ENCODE peak calls at places on chromosome 14, in four cellular contexts. U is heart right ventricle; B is keratinocyte; K is CD8-positive, alpha-beta T cell. A is an unnamed sample. For H3K9me3, the result is how much of the 10 kb centered on the place peaks cover.

GRCh38 chr14:70809238-70810214 is at the start of gene MAP3K9:
- DNase-seq in U (peak), B (peak), K (peak), A (peak)

GRCh38 chr14:44108601-44109000 is 398.5 kb downstream of the FSCB start:
- DNase-seq in U (no peak), B (peak), K (no peak), A (no peak)

GRCh38 chr14:77185093-77185465 is 3.5 kb downstream of the TMEM63C start:
- DNase-seq in U (no peak), B (no peak), K (no peak), A (no peak)

GRCh38 chr14:95409472-95410307 is 90.0 kb upstream of the CLMN start:
- DNase-seq in U (peak), B (no peak), K (no peak), A (no peak)

GRCh38 chr14:24071836-24072420 is 566 bp downstream of the CPNE6 start:
- DNase-seq in U (no peak), B (no peak), K (no peak), A (peak)

GRCh38 chr14:61396279-61396678 is 74.9 kb downstream of the PRKCH start:
- DNase-seq in U (no peak), B (no peak), K (no peak), A (no peak)

GRCh38 chr14:29016050-29016900 is 249.7 kb downstream of the FOXG1 start:
- DNase-seq in U (no peak), B (no peak), K (no peak), A (no peak)

GRCh38 chr14:77025744-77026165 is 2.8 kb downstream of the IRF2BPL start:
- DNase-seq in U (no peak), B (no peak), K (no peak), A (no peak)

GRCh38 chr14:72625689-72626088 is 268.2 kb downstream of the DPF3 start:
- DNase-seq in U (no peak), B (no peak), K (no peak), A (no peak)

GRCh38 chr14:59276235-59276634 is 87.8 kb downstream of the DAAM1 start:
- DNase-seq in U (no peak), B (no peak), K (no peak), A (no peak)

GRCh38 chr14:58488550-58488949 is 61.0 kb downstream of the KIAA0586 start:
- DNase-seq in U (no peak), B (no peak), K (no peak), A (peak)

GRCh38 chr14:92724516-92725340 is 23.7 kb downstream of the LGMN start:
- DNase-seq in U (peak), B (no peak), K (no peak), A (no peak)

GRCh38 chr14:49769581-49770211 is 1.7 kb downstream of the KLHDC2 start:
- DNase-seq in U (no peak), B (no peak), K (no peak), A (no peak)

GRCh38 chr14:25944020-25944419 is 653.8 kb downstream of the NOVA1 start:
- DNase-seq in U (no peak), B (no peak), K (no peak), A (no peak)
- H3K9me3 ChIP-seq in U (under half), B (under half), K (under half), A (under half)

GRCh38 chr14:27559848-27560247 is 962.0 kb upstream of the NOVA1 start:
- DNase-seq in U (no peak), B (no peak), K (no peak), A (no peak)
- H3K9me3 ChIP-seq in U (under half), B (under half), K (under half), A (under half)

GRCh38 chr14:100172811-100173210 is 13.4 kb upstream of the DEGS2 start:
- DNase-seq in U (no peak), B (no peak), K (no peak), A (no peak)
- H3K9me3 ChIP-seq in U (under half), B (under half), K (under half), A (under half)

DNA sequence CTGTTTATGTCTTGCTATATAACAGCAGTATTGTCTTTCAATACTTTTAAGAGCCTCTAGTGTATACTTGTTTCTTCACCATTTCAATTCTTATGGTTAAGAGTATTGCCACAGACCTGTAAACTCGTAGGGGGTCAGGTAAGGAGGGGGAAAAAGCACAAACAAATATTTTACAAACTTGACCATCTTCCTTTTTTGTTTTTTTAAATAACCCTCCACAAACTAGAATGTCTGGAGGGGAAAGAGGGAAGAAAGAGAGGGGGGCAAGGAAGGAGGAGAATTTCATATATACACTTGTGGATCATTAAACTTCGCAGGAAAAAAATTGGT is 4.3 kb downstream of the FOXA1 start:
- DNase-seq in U (no peak), B (no peak), K (no peak), A (no peak)
- H3K9me3 ChIP-seq in U (under half), B (under half), K (under half), A (under half)

GRCh38 chr14:104470588-104470987 is 109.0 kb upstream of the C14orf180 start:
- DNase-seq in U (no peak), B (no peak), K (no peak), A (no peak)

GRCh38 chr14:104469591-104469990 is 110.0 kb upstream of the C14orf180 start:
- DNase-seq in U (no peak), B (no peak), K (no peak), A (no peak)

GRCh38 chr14:104472536-104473243 is 106.9 kb upstream of the C14orf180 start:
- DNase-seq in U (no peak), B (no peak), K (no peak), A (no peak)

GRCh38 chr14:104472073-104472472 is 107.5 kb upstream of the C14orf180 start:
- DNase-seq in U (no peak), B (no peak), K (no peak), A (no peak)

GRCh38 chr14:104471114-104471513 is 108.5 kb upstream of the C14orf180 start:
- DNase-seq in U (no peak), B (no peak), K (no peak), A (no peak)
- H3K9me3 ChIP-seq in U (under half), B (under half), K (under half), A (under half)